ENCODE peak calls at places on chromosomes 2 and 18, in ten cellular contexts. One of them, this sample, is unnamed.

GRCh38 chr2:18455256-18455862 is 105.1 kb downstream of the RDH14 start:
- DNase-seq in A673: no peak
- DNase-seq in astrocyte: peak; percentile 82
- DNase-seq in BE2C: peak; percentile 16
- DNase-seq in ascending aorta: peak; percentile 71
- DNase-seq in uterus: no peak
- DNase-seq in BJ: peak; percentile 65
- DNase-seq in ovary: no peak
- DNase-seq in pancreas: peak; percentile 15
- DNase-seq in testis: no peak
- DNase-seq in this sample: no peak

GRCh38 chr2:160482673-160483072 is 10.9 kb downstream of the RBMS1 start:
- DNase-seq in A673: peak; percentile 23
- DNase-seq in astrocyte: no peak
- DNase-seq in BE2C: no peak
- DNase-seq in ascending aorta: no peak
- DNase-seq in uterus: no peak
- DNase-seq in BJ: no peak
- DNase-seq in ovary: no peak
- DNase-seq in pancreas: no peak
- DNase-seq in testis: no peak
- DNase-seq in this sample: no peak

GRCh38 chr18:27108842-27109241 is 76.3 kb downstream of the CHST9 start:
- DNase-seq in A673: no peak
- DNase-seq in astrocyte: no peak
- DNase-seq in BE2C: no peak
- DNase-seq in ascending aorta: no peak
- DNase-seq in uterus: no peak
- DNase-seq in BJ: no peak
- DNase-seq in ovary: no peak
- DNase-seq in pancreas: no peak
- DNase-seq in testis: no peak
- DNase-seq in this sample: no peak

GRCh38 chr2:128372621-128373341 is 54.1 kb upstream of the HS6ST1 start:
- DNase-seq in A673: no peak
- DNase-seq in astrocyte: no peak
- DNase-seq in BE2C: no peak
- DNase-seq in ascending aorta: no peak
- DNase-seq in uterus: no peak
- DNase-seq in BJ: no peak
- DNase-seq in ovary: no peak
- DNase-seq in pancreas: no peak
- DNase-seq in testis: no peak
- DNase-seq in this sample: no peak

GRCh38 chr2:27042985-27043634 is 8.4 kb upstream of the AGBL5 start:
- DNase-seq in A673: no peak
- DNase-seq in astrocyte: no peak
- DNase-seq in BE2C: no peak
- DNase-seq in ascending aorta: no peak
- DNase-seq in uterus: no peak
- DNase-seq in BJ: no peak
- DNase-seq in ovary: no peak
- DNase-seq in pancreas: no peak
- DNase-seq in testis: no peak
- DNase-seq in this sample: no peak

GRCh38 chr2:175036582-175037018 is 31.4 kb upstream of the CHN1 start:
- DNase-seq in A673: peak; percentile 55
- DNase-seq in astrocyte: peak; percentile 13
- DNase-seq in BE2C: no peak
- DNase-seq in ascending aorta: no peak
- DNase-seq in uterus: no peak
- DNase-seq in BJ: no peak
- DNase-seq in ovary: no peak
- DNase-seq in pancreas: no peak
- DNase-seq in testis: no peak
- DNase-seq in this sample: no peak

GRCh38 chr18:59467497-59467896 is 108.4 kb upstream of the LMAN1 start:
- DNase-seq in A673: peak; percentile 89
- DNase-seq in astrocyte: no peak
- DNase-seq in BE2C: no peak
- DNase-seq in ascending aorta: no peak
- DNase-seq in uterus: no peak
- DNase-seq in BJ: no peak
- DNase-seq in ovary: no peak
- DNase-seq in pancreas: no peak
- DNase-seq in testis: no peak
- DNase-seq in this sample: no peak

GRCh38 chr2:128821010-128821409 is 502.3 kb upstream of the HS6ST1 start:
- DNase-seq in A673: no peak
- DNase-seq in astrocyte: no peak
- DNase-seq in BE2C: no peak
- DNase-seq in ascending aorta: no peak
- DNase-seq in uterus: no peak
- DNase-seq in BJ: no peak
- DNase-seq in ovary: no peak
- DNase-seq in pancreas: no peak
- DNase-seq in testis: no peak
- DNase-seq in this sample: no peak

GRCh38 chr2:59726226-59726800 is 827.1 kb downstream of the BCL11A start:
- DNase-seq in A673: no peak
- DNase-seq in astrocyte: no peak
- DNase-seq in BE2C: no peak
- DNase-seq in ascending aorta: no peak
- DNase-seq in uterus: no peak
- DNase-seq in BJ: no peak
- DNase-seq in ovary: no peak
- DNase-seq in pancreas: no peak
- DNase-seq in testis: no peak
- DNase-seq in this sample: no peak

GRCh38 chr2:120355867-120356266 is 9.9 kb downstream of the INHBB start:
- DNase-seq in A673: no peak
- DNase-seq in astrocyte: no peak
- DNase-seq in BE2C: no peak
- DNase-seq in ascending aorta: no peak
- DNase-seq in uterus: no peak
- DNase-seq in BJ: no peak
- DNase-seq in ovary: no peak
- DNase-seq in pancreas: no peak
- DNase-seq in testis: no peak
- DNase-seq in this sample: no peak

GRCh38 chr2:114661926-114662670 is 219.7 kb downstream of the DPP10 start:
- DNase-seq in A673: peak; percentile 2
- DNase-seq in astrocyte: no peak
- DNase-seq in BE2C: peak; percentile 7
- DNase-seq in ascending aorta: peak; percentile 62
- DNase-seq in uterus: no peak
- DNase-seq in BJ: no peak
- DNase-seq in ovary: no peak
- DNase-seq in pancreas: peak; percentile 17
- DNase-seq in testis: peak; percentile 81
- DNase-seq in this sample: peak; percentile 16

GRCh38 chr2:21668078-21668710 is 544.4 kb downstream of the TDRD15 start:
- DNase-seq in A673: no peak
- DNase-seq in astrocyte: no peak
- DNase-seq in BE2C: no peak
- DNase-seq in ascending aorta: no peak
- DNase-seq in uterus: no peak
- DNase-seq in BJ: no peak
- DNase-seq in ovary: no peak
- DNase-seq in pancreas: no peak
- DNase-seq in testis: no peak
- DNase-seq in this sample: no peak

GRCh38 chr2:199757466-199757865 is 93.5 kb downstream of the FTCDNL1 start:
- DNase-seq in A673: peak; percentile 10
- DNase-seq in astrocyte: peak; percentile 3
- DNase-seq in BE2C: no peak
- DNase-seq in ascending aorta: no peak
- DNase-seq in uterus: no peak
- DNase-seq in BJ: no peak
- DNase-seq in ovary: no peak
- DNase-seq in pancreas: no peak
- DNase-seq in testis: peak; percentile 42
- DNase-seq in this sample: peak; percentile 45

GRCh38 chr2:239890347-239890746 is 134.8 kb downstream of the NDUFA10 start:
- DNase-seq in A673: no peak
- DNase-seq in astrocyte: no peak
- DNase-seq in BE2C: no peak
- DNase-seq in ascending aorta: no peak
- DNase-seq in uterus: no peak
- DNase-seq in BJ: no peak
- DNase-seq in ovary: no peak
- DNase-seq in pancreas: no peak
- DNase-seq in testis: peak; percentile 7
- DNase-seq in this sample: no peak

DNA sequence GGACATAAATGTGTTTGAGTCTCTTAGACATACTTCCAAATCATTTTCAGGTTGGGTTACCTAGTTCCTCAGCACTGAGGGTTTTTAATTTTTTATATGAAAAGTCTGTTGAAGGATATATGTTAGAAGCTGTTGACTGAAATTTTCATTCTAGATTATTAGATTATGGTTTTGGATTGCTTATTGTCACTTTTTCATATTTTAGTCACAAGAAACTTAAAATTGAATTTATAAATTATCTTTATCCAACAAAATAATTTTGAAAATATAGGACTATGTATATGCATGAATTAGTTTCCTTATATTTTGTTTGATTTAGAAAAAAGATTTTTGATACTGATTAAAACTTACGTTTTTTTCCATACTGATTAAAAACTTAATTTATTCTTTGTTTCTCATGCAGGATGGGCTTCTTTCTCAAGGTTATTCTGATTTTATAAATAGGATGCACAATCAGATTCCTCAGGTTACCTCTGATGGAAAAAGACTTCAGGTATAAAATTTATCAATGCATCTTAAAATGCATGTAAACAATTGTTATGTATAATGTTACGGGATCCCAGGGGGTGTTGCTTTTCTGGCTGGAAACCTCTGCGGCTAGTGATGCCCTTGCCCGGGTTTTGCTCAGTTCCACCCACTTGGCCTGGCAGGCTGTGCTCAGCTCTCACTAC is 26.2 kb downstream of the DDX1 start:
- DNase-seq in A673: no peak
- DNase-seq in astrocyte: no peak
- DNase-seq in BE2C: no peak
- DNase-seq in ascending aorta: no peak
- DNase-seq in uterus: no peak
- DNase-seq in BJ: no peak
- DNase-seq in ovary: no peak
- DNase-seq in pancreas: no peak
- DNase-seq in testis: no peak
- DNase-seq in this sample: no peak
- H3K36me3 ChIP-seq in A673: peaks cover 75% of the 10 kb centered on the region
- H3K36me3 ChIP-seq in astrocyte: peaks cover 51% of the 10 kb centered on the region
- H3K36me3 ChIP-seq in BE2C: peaks cover 95% of the 10 kb centered on the region
- H3K36me3 ChIP-seq in ascending aorta: peaks cover 63% of the 10 kb centered on the region
- H3K36me3 ChIP-seq in uterus: no peaks in the 10 kb centered on the region
- H3K36me3 ChIP-seq in BJ: peaks cover 17% of the 10 kb centered on the region
- H3K36me3 ChIP-seq in ovary: no peaks in the 10 kb centered on the region
- H3K36me3 ChIP-seq in pancreas: no peaks in the 10 kb centered on the region
- H3K36me3 ChIP-seq in testis: peaks cover 4% of the 10 kb centered on the region
- H3K36me3 ChIP-seq in this sample: peaks cover 97% of the 10 kb centered on the region

DNA sequence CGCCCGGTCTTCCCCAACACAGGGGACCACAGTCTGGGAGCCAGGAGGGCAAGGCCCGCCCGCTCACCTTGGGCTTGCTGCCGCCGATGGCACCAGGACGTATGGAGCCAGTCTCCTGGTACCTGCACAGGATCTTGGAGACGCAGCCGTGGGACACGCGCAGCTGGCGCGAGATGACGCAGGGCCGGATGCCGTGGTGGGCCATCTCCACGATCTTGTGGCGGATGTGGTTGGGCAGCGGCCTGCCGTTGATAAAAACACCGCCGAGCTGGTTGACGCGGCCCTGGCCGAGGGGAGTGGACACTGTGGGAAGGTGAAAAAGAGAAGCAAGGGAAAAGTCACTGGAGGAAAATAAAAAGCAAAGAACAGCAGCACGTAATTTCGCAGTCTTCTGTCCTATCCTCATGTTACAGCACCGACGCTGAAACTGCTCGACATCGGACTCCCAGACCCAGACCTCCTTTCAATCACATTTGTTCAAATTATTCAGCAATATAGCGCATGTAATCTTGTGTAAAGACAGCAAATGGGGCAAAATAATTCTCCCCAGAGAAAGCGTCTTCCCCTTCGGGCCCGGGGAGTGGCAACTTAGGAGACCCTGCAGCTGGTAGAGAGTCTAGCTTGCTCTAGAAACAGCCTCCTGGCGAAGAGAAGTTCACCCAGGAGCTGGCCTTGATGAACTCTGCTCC is 1.7 kb downstream of the PAX3 start:
- DNase-seq in A673: no peak
- DNase-seq in astrocyte: peak; percentile 73
- DNase-seq in BE2C: no peak
- DNase-seq in ascending aorta: no peak
- DNase-seq in uterus: no peak
- DNase-seq in BJ: no peak
- DNase-seq in ovary: no peak
- DNase-seq in pancreas: no peak
- DNase-seq in testis: no peak
- DNase-seq in this sample: no peak
- H3K4me3 ChIP-seq in A673: peak overlapping the region; percentile 77
- H3K4me3 ChIP-seq in astrocyte: peak overlapping the region; percentile 73
- H3K4me3 ChIP-seq in BE2C: no peak overlapping the region
- H3K4me3 ChIP-seq in ascending aorta: no peak overlapping the region
- H3K4me3 ChIP-seq in uterus: no peak overlapping the region
- H3K4me3 ChIP-seq in BJ: peak overlapping the region; percentile 72
- H3K4me3 ChIP-seq in ovary: no peak overlapping the region
- H3K4me3 ChIP-seq in pancreas: no peak overlapping the region
- H3K4me3 ChIP-seq in testis: no peak overlapping the region
- H3K4me3 ChIP-seq in this sample: no peak overlapping the region

DNA sequence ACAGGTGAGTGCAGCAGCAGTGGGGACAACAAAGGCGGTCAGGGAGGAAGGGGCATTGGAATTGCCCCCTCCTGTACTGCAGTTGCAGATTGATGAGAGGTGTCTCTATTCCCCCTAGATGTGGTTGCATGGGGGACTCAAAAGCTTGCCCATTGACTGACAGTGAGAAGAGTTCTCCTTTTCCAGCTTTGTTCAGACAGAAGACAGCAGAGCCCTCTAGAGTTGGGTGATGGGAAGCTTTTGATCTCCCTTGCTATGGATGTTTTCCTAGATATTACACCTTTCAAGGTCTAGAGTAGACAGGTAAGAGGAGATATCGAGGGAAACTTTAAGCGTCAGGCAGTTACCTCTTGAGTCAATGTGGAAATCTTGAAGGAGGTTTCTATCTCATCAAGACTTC is 2.9 kb downstream of the PROKR1 start:
- DNase-seq in A673: peak; percentile 68
- DNase-seq in astrocyte: no peak
- DNase-seq in BE2C: no peak
- DNase-seq in ascending aorta: no peak
- DNase-seq in uterus: no peak
- DNase-seq in BJ: no peak
- DNase-seq in ovary: no peak
- DNase-seq in pancreas: no peak
- DNase-seq in testis: no peak
- DNase-seq in this sample: no peak
- TF ChIP-seq CTCF in A673: peak; percentile 70
- TF ChIP-seq CTCF in astrocyte: no peak
- TF ChIP-seq CTCF in BE2C: peak; percentile 24
- TF ChIP-seq CTCF in ascending aorta: no peak
- TF ChIP-seq CTCF in uterus: no peak
- TF ChIP-seq CTCF in BJ: no peak
- TF ChIP-seq CTCF in ovary: no peak
- TF ChIP-seq CTCF in pancreas: no peak
- TF ChIP-seq CTCF in testis: no peak
- TF ChIP-seq CTCF in this sample: no peak

GRCh38 chr2:231161252-231162035 is 36.6 kb upstream of the HTR2B start:
- DNase-seq in A673: no peak
- DNase-seq in astrocyte: no peak
- DNase-seq in BE2C: no peak
- DNase-seq in ascending aorta: no peak
- DNase-seq in uterus: no peak
- DNase-seq in BJ: no peak
- DNase-seq in ovary: no peak
- DNase-seq in pancreas: no peak
- DNase-seq in testis: no peak
- DNase-seq in this sample: no peak
- H3K36me3 ChIP-seq in A673: peaks cover 40% of the 10 kb centered on the region
- H3K36me3 ChIP-seq in astrocyte: peaks cover 14% of the 10 kb centered on the region
- H3K36me3 ChIP-seq in BE2C: peaks cover 21% of the 10 kb centered on the region
- H3K36me3 ChIP-seq in ascending aorta: peaks cover 8% of the 10 kb centered on the region
- H3K36me3 ChIP-seq in uterus: no peaks in the 10 kb centered on the region
- H3K36me3 ChIP-seq in BJ: no peaks in the 10 kb centered on the region
- H3K36me3 ChIP-seq in ovary: no peaks in the 10 kb centered on the region
- H3K36me3 ChIP-seq in pancreas: no peaks in the 10 kb centered on the region
- H3K36me3 ChIP-seq in testis: no peaks in the 10 kb centered on the region
- H3K36me3 ChIP-seq in this sample: peaks cover 44% of the 10 kb centered on the region

This sample was measured in left ventricle myocardium inferior.